ENCODE peak calls at places on chromosomes 1 and 21, in four cellular contexts. Q is HT1080; R is HEK293T; O is activated CD8-positive, alpha-beta memory T cell treated with anti-CD3 and anti-CD28 coated beads, Interleukin-2, amount 50 U/mL, for 48 hours. I is an unnamed sample.

GRCh38 chr1:64033667-64034215 is 169.7 kb upstream of the UBE2U start:
- DNase-seq in Q (no peak), R (no peak), O (no peak), I (no peak)

GRCh38 chr1:153403421-153404085 is 12.7 kb upstream of the S100A8 start:
- DNase-seq in Q (no peak), O (no peak), R (no peak), I (no peak)

GRCh38 chr1:62384276-62385005 is 52.4 kb upstream of the USP1 start:
- DNase-seq in Q (no peak), R (no peak), O (no peak), I (peak)

GRCh38 chr21:14836950-14837349 is 227.8 kb downstream of the NRIP1 start:
- DNase-seq in O (no peak), R (no peak), Q (no peak), I (no peak)

GRCh38 chr1:30365596-30365995 is 357.8 kb downstream of the MATN1 start:
- DNase-seq in R (no peak), Q (no peak), O (no peak), I (no peak)

GRCh38 chr1:55816456-55816794 is 601.3 kb upstream of the USP24 start:
- DNase-seq in Q (peak), O (no peak), R (no peak), I (no peak)

GRCh38 chr1:225973158-225973557 is 26.0 kb downstream of the SDE2 start:
- DNase-seq in R (no peak), Q (no peak), O (peak), I (no peak)

GRCh38 chr1:151502035-151502728 is 9.0 kb upstream of the CGN start:
- DNase-seq in Q (no peak), R (no peak), O (no peak), I (no peak)

GRCh38 chr1:45230537-45230936 is 24.1 kb upstream of the ZSWIM5 start:
- DNase-seq in O (no peak), R (no peak), Q (no peak), I (no peak)

GRCh38 chr1:15693371-15693770 is 9.3 kb downstream of the PLEKHM2 start:
- DNase-seq in Q (no peak), R (no peak), O (no peak), I (no peak)

GRCh38 chr21:25944082-25944481 is 209.3 kb downstream of the GABPA start:
- DNase-seq in Q (no peak), R (no peak), O (no peak), I (no peak)

GRCh38 chr1:94115900-94116436 is 5.0 kb downstream of the ABCA4 start:
- DNase-seq in R (no peak), O (no peak), Q (no peak), I (no peak)

GRCh38 chr21:44325386-44326271 is 13.6 kb downstream of the CFAP410 start:
- DNase-seq in Q (no peak), R (no peak), O (no peak), I (no peak)

GRCh38 chr1:41404308-41404755 is 43.1 kb downstream of the FOXO6 start:
- DNase-seq in Q (peak), O (peak), R (no peak), I (peak)

GRCh38 chr1:65626003-65626402 is 166.7 kb upstream of the PDE4B start:
- DNase-seq in R (no peak), O (no peak), Q (no peak), I (no peak)

GRCh38 chr1:203379831-203380230 is 28.9 kb upstream of the FMOD start:
- DNase-seq in Q (no peak), R (no peak), O (no peak), I (no peak)